ENCODE peak calls at places on chromosome 2, in nine cellular contexts. One of them, this sample, is unnamed.

GRCh38 chr2:75608684-75609333 is 37.8 kb upstream of the MRPL19 start:
- DNase-seq in brain microvascular endothelial cell: peak; percentile 53
- DNase-seq in IMR-90: peak; percentile 47
- DNase-seq in CD4-positive, alpha-beta T cell: peak; percentile 38
- DNase-seq in OCI-LY7: peak; percentile 20
- DNase-seq in K562: peak; percentile 80
- DNase-seq in HCT116: peak; percentile 24
- DNase-seq in right lobe of liver: peak; percentile 68
- DNase-seq in prostate gland: peak; percentile 47
- DNase-seq in this sample: no peak

GRCh38 chr2:137000790-137001189 is 235.4 kb downstream of the THSD7B start:
- DNase-seq in CD4-positive, alpha-beta T cell: no peak
- DNase-seq in HCT116: no peak
- DNase-seq in right lobe of liver: no peak
- DNase-seq in K562: no peak
- DNase-seq in IMR-90: no peak
- DNase-seq in brain microvascular endothelial cell: no peak
- DNase-seq in prostate gland: no peak
- DNase-seq in OCI-LY7: no peak
- DNase-seq in this sample: no peak

GRCh38 chr2:43265006-43265770 is 38.8 kb upstream of the ZFP36L2 start:
- DNase-seq in IMR-90: no peak
- DNase-seq in OCI-LY7: no peak
- DNase-seq in HCT116: no peak
- DNase-seq in right lobe of liver: no peak
- DNase-seq in prostate gland: no peak
- DNase-seq in CD4-positive, alpha-beta T cell: no peak
- DNase-seq in K562: no peak
- DNase-seq in brain microvascular endothelial cell: no peak
- DNase-seq in this sample: no peak

GRCh38 chr2:112493858-112494648 is 12.1 kb downstream of the TTL start:
- DNase-seq in right lobe of liver: no peak
- DNase-seq in OCI-LY7: no peak
- DNase-seq in prostate gland: no peak
- DNase-seq in brain microvascular endothelial cell: peak; percentile 69
- DNase-seq in HCT116: no peak
- DNase-seq in K562: peak; percentile 37
- DNase-seq in IMR-90: peak; percentile 71
- DNase-seq in CD4-positive, alpha-beta T cell: no peak
- DNase-seq in this sample: no peak

GRCh38 chr2:239400000-239400831 is 604 bp downstream of the HDAC4 start:
- DNase-seq in OCI-LY7: peak; percentile 44
- DNase-seq in CD4-positive, alpha-beta T cell: no peak
- DNase-seq in right lobe of liver: peak; percentile 50
- DNase-seq in HCT116: no peak
- DNase-seq in brain microvascular endothelial cell: no peak
- DNase-seq in IMR-90: peak; percentile 36
- DNase-seq in K562: peak; percentile 50
- DNase-seq in prostate gland: peak; percentile 27
- DNase-seq in this sample: no peak

GRCh38 chr2:146147448-146148012 is 1627.6 kb upstream of the ZEB2 start:
- DNase-seq in IMR-90: no peak
- DNase-seq in CD4-positive, alpha-beta T cell: no peak
- DNase-seq in HCT116: no peak
- DNase-seq in OCI-LY7: no peak
- DNase-seq in K562: no peak
- DNase-seq in brain microvascular endothelial cell: no peak
- DNase-seq in right lobe of liver: no peak
- DNase-seq in prostate gland: no peak
- DNase-seq in this sample: no peak

GRCh38 chr2:177538323-177538722 is 145.8 kb downstream of the AGPS start:
- DNase-seq in K562: no peak
- DNase-seq in prostate gland: no peak
- DNase-seq in OCI-LY7: no peak
- DNase-seq in right lobe of liver: no peak
- DNase-seq in HCT116: no peak
- DNase-seq in brain microvascular endothelial cell: no peak
- DNase-seq in CD4-positive, alpha-beta T cell: no peak
- DNase-seq in IMR-90: no peak
- DNase-seq in this sample: no peak

GRCh38 chr2:127094509-127095366 is 12.2 kb downstream of the BIN1 start:
- DNase-seq in HCT116: no peak
- DNase-seq in K562: peak; percentile 44
- DNase-seq in OCI-LY7: no peak
- DNase-seq in CD4-positive, alpha-beta T cell: no peak
- DNase-seq in brain microvascular endothelial cell: no peak
- DNase-seq in prostate gland: peak; percentile 46
- DNase-seq in right lobe of liver: no peak
- DNase-seq in IMR-90: peak; percentile 33
- DNase-seq in this sample: no peak

GRCh38 chr2:213238753-213239591 is 45.3 kb upstream of the SPAG16 start:
- DNase-seq in K562: no peak
- DNase-seq in IMR-90: peak; percentile 86
- DNase-seq in brain microvascular endothelial cell: peak; percentile 85
- DNase-seq in CD4-positive, alpha-beta T cell: no peak
- DNase-seq in HCT116: peak; percentile 36
- DNase-seq in prostate gland: peak; percentile 15
- DNase-seq in right lobe of liver: peak; percentile 55
- DNase-seq in OCI-LY7: no peak
- DNase-seq in this sample: peak; percentile 72

GRCh38 chr2:56671973-56672569 is 488.3 kb downstream of the CCDC85A start:
- DNase-seq in CD4-positive, alpha-beta T cell: no peak
- DNase-seq in K562: no peak
- DNase-seq in right lobe of liver: no peak
- DNase-seq in HCT116: no peak
- DNase-seq in IMR-90: no peak
- DNase-seq in prostate gland: no peak
- DNase-seq in OCI-LY7: no peak
- DNase-seq in brain microvascular endothelial cell: peak; percentile 4
- DNase-seq in this sample: no peak

GRCh38 chr2:199336546-199336945 is 121.2 kb downstream of the SATB2 start:
- DNase-seq in CD4-positive, alpha-beta T cell: no peak
- DNase-seq in right lobe of liver: no peak
- DNase-seq in OCI-LY7: no peak
- DNase-seq in HCT116: peak; percentile 13
- DNase-seq in brain microvascular endothelial cell: no peak
- DNase-seq in K562: no peak
- DNase-seq in prostate gland: no peak
- DNase-seq in IMR-90: no peak
- DNase-seq in this sample: no peak

GRCh38 chr2:27705851-27706622 is 42.3 kb downstream of the SLC4A1AP start:
- DNase-seq in prostate gland: peak; percentile 90
- DNase-seq in K562: no peak
- DNase-seq in right lobe of liver: no peak
- DNase-seq in IMR-90: peak; percentile 99
- DNase-seq in brain microvascular endothelial cell: peak; percentile 92
- DNase-seq in HCT116: peak; percentile 80
- DNase-seq in CD4-positive, alpha-beta T cell: no peak
- DNase-seq in OCI-LY7: no peak
- DNase-seq in this sample: peak; percentile 86

GRCh38 chr2:181178823-181179412 is 198.5 kb downstream of the UBE2E3 start:
- DNase-seq in brain microvascular endothelial cell: no peak
- DNase-seq in right lobe of liver: no peak
- DNase-seq in K562: peak; percentile 21
- DNase-seq in HCT116: peak; percentile 27
- DNase-seq in prostate gland: no peak
- DNase-seq in CD4-positive, alpha-beta T cell: peak; percentile 13
- DNase-seq in IMR-90: no peak
- DNase-seq in OCI-LY7: peak; percentile 42
- DNase-seq in this sample: no peak

GRCh38 chr2:207514451-207514850 is 15.3 kb upstream of the CREB1 start:
- DNase-seq in prostate gland: no peak
- DNase-seq in CD4-positive, alpha-beta T cell: no peak
- DNase-seq in HCT116: no peak
- DNase-seq in brain microvascular endothelial cell: no peak
- DNase-seq in right lobe of liver: no peak
- DNase-seq in IMR-90: no peak
- DNase-seq in K562: no peak
- DNase-seq in OCI-LY7: no peak
- DNase-seq in this sample: no peak

GRCh38 chr2:209526541-209526940 is 102.7 kb downstream of the MAP2 start:
- DNase-seq in prostate gland: no peak
- DNase-seq in IMR-90: peak; percentile 7
- DNase-seq in brain microvascular endothelial cell: no peak
- DNase-seq in K562: no peak
- DNase-seq in CD4-positive, alpha-beta T cell: no peak
- DNase-seq in HCT116: no peak
- DNase-seq in right lobe of liver: no peak
- DNase-seq in OCI-LY7: no peak
- DNase-seq in this sample: no peak

GRCh38 chr2:215332876-215333600 is 21.2 kb downstream of the ATIC start:
- DNase-seq in CD4-positive, alpha-beta T cell: no peak
- DNase-seq in right lobe of liver: no peak
- DNase-seq in OCI-LY7: no peak
- DNase-seq in IMR-90: no peak
- DNase-seq in brain microvascular endothelial cell: no peak
- DNase-seq in K562: no peak
- DNase-seq in HCT116: no peak
- DNase-seq in prostate gland: no peak
- DNase-seq in this sample: no peak

GRCh38 chr2:160752475-160753330 is 259.1 kb upstream of the RBMS1 start:
- DNase-seq in K562: no peak
- DNase-seq in CD4-positive, alpha-beta T cell: no peak
- DNase-seq in OCI-LY7: no peak
- DNase-seq in brain microvascular endothelial cell: peak; percentile 74
- DNase-seq in prostate gland: no peak
- DNase-seq in IMR-90: peak; percentile 64
- DNase-seq in HCT116: no peak
- DNase-seq in right lobe of liver: no peak
- DNase-seq in this sample: no peak

GRCh38 chr2:1972948-1973347 is 228.6 kb upstream of the PXDN start:
- DNase-seq in prostate gland: no peak
- DNase-seq in OCI-LY7: no peak
- DNase-seq in brain microvascular endothelial cell: no peak
- DNase-seq in IMR-90: no peak
- DNase-seq in right lobe of liver: no peak
- DNase-seq in CD4-positive, alpha-beta T cell: no peak
- DNase-seq in K562: no peak
- DNase-seq in HCT116: no peak
- DNase-seq in this sample: no peak

GRCh38 chr2:85851253-85851955 is 37.4 kb downstream of the ST3GAL5 start:
- DNase-seq in HCT116: no peak
- DNase-seq in IMR-90: no peak
- DNase-seq in K562: no peak
- DNase-seq in CD4-positive, alpha-beta T cell: peak; percentile 34
- DNase-seq in right lobe of liver: no peak
- DNase-seq in OCI-LY7: no peak
- DNase-seq in brain microvascular endothelial cell: no peak
- DNase-seq in prostate gland: peak; percentile 58
- DNase-seq in this sample: no peak

GRCh38 chr2:85853499-85854165 is 35.2 kb downstream of the ST3GAL5 start:
- DNase-seq in K562: no peak
- DNase-seq in prostate gland: no peak
- DNase-seq in HCT116: no peak
- DNase-seq in brain microvascular endothelial cell: no peak
- DNase-seq in IMR-90: no peak
- DNase-seq in CD4-positive, alpha-beta T cell: no peak
- DNase-seq in OCI-LY7: peak; percentile 33
- DNase-seq in right lobe of liver: no peak
- DNase-seq in this sample: no peak

GRCh38 chr2:85852979-85853498 is 35.8 kb downstream of the ST3GAL5 start:
- DNase-seq in IMR-90: no peak
- DNase-seq in K562: no peak
- DNase-seq in brain microvascular endothelial cell: no peak
- DNase-seq in HCT116: no peak
- DNase-seq in prostate gland: no peak
- DNase-seq in CD4-positive, alpha-beta T cell: peak; percentile 76
- DNase-seq in OCI-LY7: peak; percentile 25
- DNase-seq in right lobe of liver: no peak
- DNase-seq in this sample: no peak

GRCh38 chr2:85850451-85850850 is 38.3 kb downstream of the ST3GAL5 start:
- DNase-seq in K562: no peak
- DNase-seq in right lobe of liver: no peak
- DNase-seq in CD4-positive, alpha-beta T cell: no peak
- DNase-seq in HCT116: no peak
- DNase-seq in IMR-90: no peak
- DNase-seq in OCI-LY7: no peak
- DNase-seq in prostate gland: no peak
- DNase-seq in brain microvascular endothelial cell: no peak
- DNase-seq in this sample: no peak

GRCh38 chr2:85852078-85852790 is 36.6 kb downstream of the ST3GAL5 start:
- DNase-seq in right lobe of liver: no peak
- DNase-seq in brain microvascular endothelial cell: no peak
- DNase-seq in K562: no peak
- DNase-seq in IMR-90: no peak
- DNase-seq in prostate gland: no peak
- DNase-seq in OCI-LY7: no peak
- DNase-seq in CD4-positive, alpha-beta T cell: no peak
- DNase-seq in HCT116: no peak
- DNase-seq in this sample: no peak
- H3K27ac ChIP-seq in right lobe of liver: no peak overlapping the region
- H3K27ac ChIP-seq in brain microvascular endothelial cell: no peak overlapping the region
- H3K27ac ChIP-seq in K562: no peak overlapping the region
- H3K27ac ChIP-seq in IMR-90: no peak overlapping the region
- H3K27ac ChIP-seq in prostate gland: no peak overlapping the region
- H3K27ac ChIP-seq in OCI-LY7: no peak overlapping the region
- H3K27ac ChIP-seq in CD4-positive, alpha-beta T cell: peak overlapping the region; percentile 92
- H3K27ac ChIP-seq in HCT116: no peak overlapping the region
- H3K27ac ChIP-seq in this sample: no peak overlapping the region

GRCh38 chr2:38465789-38466127 is 88.7 kb upstream of the ATL2 start:
- DNase-seq in brain microvascular endothelial cell: peak; percentile 21
- DNase-seq in prostate gland: no peak
- DNase-seq in K562: peak; percentile 25
- DNase-seq in HCT116: peak; percentile 54
- DNase-seq in OCI-LY7: peak; percentile 88
- DNase-seq in right lobe of liver: peak; percentile 57
- DNase-seq in IMR-90: peak; percentile 21
- DNase-seq in CD4-positive, alpha-beta T cell: peak; percentile 4
- DNase-seq in this sample: no peak
- TF ChIP-seq CTCF in brain microvascular endothelial cell: peak; percentile 73
- TF ChIP-seq CTCF in prostate gland: no peak
- TF ChIP-seq CTCF in K562: peak; percentile 45
- TF ChIP-seq CTCF in HCT116: peak; percentile 60
- TF ChIP-seq CTCF in OCI-LY7: peak; percentile 90
- TF ChIP-seq CTCF in right lobe of liver: peak; percentile 56
- TF ChIP-seq CTCF in IMR-90: peak; percentile 32
- TF ChIP-seq CTCF in CD4-positive, alpha-beta T cell: peak; percentile 31
- TF ChIP-seq CTCF in this sample: peak; percentile 44

DNA sequence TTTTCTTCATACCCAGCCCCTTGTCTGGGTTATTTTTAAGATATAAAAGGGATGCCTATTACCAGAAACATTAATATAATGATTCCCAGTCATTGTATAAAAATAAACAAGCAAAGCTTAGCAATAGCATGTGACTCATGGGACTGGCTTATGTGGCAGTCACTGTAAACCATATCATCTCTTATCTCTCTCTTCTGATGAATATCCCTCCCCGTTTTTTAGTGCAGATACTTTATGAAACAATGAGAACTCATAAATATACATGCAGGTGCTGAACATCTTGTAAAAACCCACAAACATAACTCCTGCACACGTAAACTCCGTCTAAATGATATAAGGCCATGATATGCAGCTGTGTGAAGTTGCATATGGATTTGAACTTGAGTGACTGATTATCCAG is 154.9 kb downstream of the MGAT5 start:
- DNase-seq in HCT116: no peak
- DNase-seq in IMR-90: peak; percentile 88
- DNase-seq in brain microvascular endothelial cell: peak; percentile 51
- DNase-seq in prostate gland: no peak
- DNase-seq in K562: no peak
- DNase-seq in OCI-LY7: no peak
- DNase-seq in right lobe of liver: no peak
- DNase-seq in CD4-positive, alpha-beta T cell: no peak
- DNase-seq in this sample: no peak
- H3K27ac ChIP-seq in HCT116: no peak overlapping the region
- H3K27ac ChIP-seq in IMR-90: peak overlapping the region; percentile 90
- H3K27ac ChIP-seq in brain microvascular endothelial cell: peak overlapping the region; percentile 41
- H3K27ac ChIP-seq in prostate gland: no peak overlapping the region
- H3K27ac ChIP-seq in K562: no peak overlapping the region
- H3K27ac ChIP-seq in OCI-LY7: peak overlapping the region; percentile 99
- H3K27ac ChIP-seq in right lobe of liver: no peak overlapping the region
- H3K27ac ChIP-seq in CD4-positive, alpha-beta T cell: no peak overlapping the region
- H3K27ac ChIP-seq in this sample: peak overlapping the region; percentile 57

GRCh38 chr2:180125245-180125962 is 118.3 kb upstream of the CWC22 start:
- DNase-seq in HCT116: peak; percentile 84
- DNase-seq in brain microvascular endothelial cell: peak; percentile 95
- DNase-seq in CD4-positive, alpha-beta T cell: peak; percentile 22
- DNase-seq in prostate gland: peak; percentile 63
- DNase-seq in right lobe of liver: peak; percentile 46
- DNase-seq in K562: no peak
- DNase-seq in IMR-90: peak; percentile 96
- DNase-seq in OCI-LY7: peak; percentile 63
- DNase-seq in this sample: peak; percentile 94
- TF ChIP-seq CTCF in HCT116: peak; percentile 65
- TF ChIP-seq CTCF in brain microvascular endothelial cell: peak; percentile 80
- TF ChIP-seq CTCF in CD4-positive, alpha-beta T cell: peak; percentile 34
- TF ChIP-seq CTCF in prostate gland: peak; percentile 46
- TF ChIP-seq CTCF in right lobe of liver: peak; percentile 32
- TF ChIP-seq CTCF in K562: peak; percentile 49
- TF ChIP-seq CTCF in IMR-90: peak; percentile 89
- TF ChIP-seq CTCF in OCI-LY7: peak; percentile 75
- TF ChIP-seq CTCF in this sample: peak; percentile 76